ENCODE peak calls at places on chromosomes 11 and 22, in six cellular contexts. One of them, this sample, is unnamed.

GRCh38 chr11:127191689-127192088 is 191.1 kb upstream of the KIRREL3 start:
- DNase-seq in upper lobe of right lung: no peak
- DNase-seq in NCI-H1417: peak
- DNase-seq in body of pancreas: no peak
- DNase-seq in heart right ventricle: no peak
- DNase-seq in activated CD8-positive, alpha-beta memory T cell treated with anti-CD3 and anti-CD28 coated beads, Interleukin-2, amount 50 U/mL, for 4 hours: no peak
- DNase-seq in this sample: no peak

GRCh38 chr22:27801197-27801615 is 350 bp downstream of the MN1 start:
- DNase-seq in upper lobe of right lung: peak
- DNase-seq in NCI-H1417: peak
- DNase-seq in body of pancreas: no peak
- DNase-seq in heart right ventricle: peak
- DNase-seq in activated CD8-positive, alpha-beta memory T cell treated with anti-CD3 and anti-CD28 coated beads, Interleukin-2, amount 50 U/mL, for 4 hours: peak
- DNase-seq in this sample: peak

GRCh38 chr22:44486538-44486937 is 11.5 kb downstream of the RTL6 start:
- DNase-seq in upper lobe of right lung: no peak
- DNase-seq in NCI-H1417: no peak
- DNase-seq in body of pancreas: no peak
- DNase-seq in heart right ventricle: peak
- DNase-seq in activated CD8-positive, alpha-beta memory T cell treated with anti-CD3 and anti-CD28 coated beads, Interleukin-2, amount 50 U/mL, for 4 hours: no peak
- DNase-seq in this sample: no peak

GRCh38 chr22:44391481-44392445 is 79.0 kb upstream of the SHISAL1 start:
- DNase-seq in upper lobe of right lung: peak
- DNase-seq in NCI-H1417: peak
- DNase-seq in body of pancreas: no peak
- DNase-seq in heart right ventricle: no peak
- DNase-seq in activated CD8-positive, alpha-beta memory T cell treated with anti-CD3 and anti-CD28 coated beads, Interleukin-2, amount 50 U/mL, for 4 hours: no peak
- DNase-seq in this sample: peak

GRCh38 chr11:12235945-12236743 is 125.8 kb downstream of the MICAL2 start:
- DNase-seq in upper lobe of right lung: no peak
- DNase-seq in NCI-H1417: peak
- DNase-seq in body of pancreas: peak
- DNase-seq in heart right ventricle: no peak
- DNase-seq in activated CD8-positive, alpha-beta memory T cell treated with anti-CD3 and anti-CD28 coated beads, Interleukin-2, amount 50 U/mL, for 4 hours: no peak
- DNase-seq in this sample: no peak

GRCh38 chr11:110095554-110095953 is 2.4 kb downstream of the ZC3H12C start:
- DNase-seq in upper lobe of right lung: no peak
- DNase-seq in NCI-H1417: no peak
- DNase-seq in body of pancreas: no peak
- DNase-seq in heart right ventricle: no peak
- DNase-seq in activated CD8-positive, alpha-beta memory T cell treated with anti-CD3 and anti-CD28 coated beads, Interleukin-2, amount 50 U/mL, for 4 hours: no peak
- DNase-seq in this sample: no peak

GRCh38 chr22:47374901-47375575 is 612.6 kb downstream of the TBC1D22A start:
- DNase-seq in upper lobe of right lung: peak
- DNase-seq in NCI-H1417: no peak
- DNase-seq in body of pancreas: no peak
- DNase-seq in heart right ventricle: no peak
- DNase-seq in activated CD8-positive, alpha-beta memory T cell treated with anti-CD3 and anti-CD28 coated beads, Interleukin-2, amount 50 U/mL, for 4 hours: peak
- DNase-seq in this sample: no peak

GRCh38 chr11:65420506-65421203 is 1.9 kb upstream of the NEAT1 start:
- DNase-seq in upper lobe of right lung: no peak
- DNase-seq in NCI-H1417: no peak
- DNase-seq in body of pancreas: no peak
- DNase-seq in heart right ventricle: no peak
- DNase-seq in activated CD8-positive, alpha-beta memory T cell treated with anti-CD3 and anti-CD28 coated beads, Interleukin-2, amount 50 U/mL, for 4 hours: no peak
- DNase-seq in this sample: no peak

GRCh38 chr22:35301370-35301874 is 1.7 kb downstream of the TOM1 start:
- DNase-seq in upper lobe of right lung: peak
- DNase-seq in NCI-H1417: no peak
- DNase-seq in body of pancreas: peak
- DNase-seq in heart right ventricle: no peak
- DNase-seq in activated CD8-positive, alpha-beta memory T cell treated with anti-CD3 and anti-CD28 coated beads, Interleukin-2, amount 50 U/mL, for 4 hours: no peak
- DNase-seq in this sample: no peak

GRCh38 chr22:36619797-36620390 is 83.7 kb downstream of the CACNG2 start:
- DNase-seq in upper lobe of right lung: no peak
- DNase-seq in NCI-H1417: no peak
- DNase-seq in body of pancreas: no peak
- DNase-seq in heart right ventricle: no peak
- DNase-seq in activated CD8-positive, alpha-beta memory T cell treated with anti-CD3 and anti-CD28 coated beads, Interleukin-2, amount 50 U/mL, for 4 hours: no peak
- DNase-seq in this sample: no peak

GRCh38 chr22:43164636-43165035 is 13.3 kb downstream of the TSPO start:
- DNase-seq in upper lobe of right lung: no peak
- DNase-seq in NCI-H1417: no peak
- DNase-seq in body of pancreas: no peak
- DNase-seq in heart right ventricle: no peak
- DNase-seq in activated CD8-positive, alpha-beta memory T cell treated with anti-CD3 and anti-CD28 coated beads, Interleukin-2, amount 50 U/mL, for 4 hours: no peak
- DNase-seq in this sample: no peak

GRCh38 chr11:19846654-19847330 is 134.2 kb downstream of the NAV2 start:
- DNase-seq in upper lobe of right lung: no peak
- DNase-seq in NCI-H1417: peak
- DNase-seq in body of pancreas: no peak
- DNase-seq in heart right ventricle: peak
- DNase-seq in activated CD8-positive, alpha-beta memory T cell treated with anti-CD3 and anti-CD28 coated beads, Interleukin-2, amount 50 U/mL, for 4 hours: no peak
- DNase-seq in this sample: peak

GRCh38 chr11:75654314-75654713 is 14.5 kb downstream of the MAP6 start:
- DNase-seq in upper lobe of right lung: no peak
- DNase-seq in NCI-H1417: no peak
- DNase-seq in body of pancreas: no peak
- DNase-seq in heart right ventricle: no peak
- DNase-seq in activated CD8-positive, alpha-beta memory T cell treated with anti-CD3 and anti-CD28 coated beads, Interleukin-2, amount 50 U/mL, for 4 hours: no peak
- DNase-seq in this sample: no peak

GRCh38 chr11:47797633-47798032 is 30.5 kb upstream of the FNBP4 start:
- DNase-seq in upper lobe of right lung: no peak
- DNase-seq in NCI-H1417: no peak
- DNase-seq in body of pancreas: no peak
- DNase-seq in heart right ventricle: no peak
- DNase-seq in activated CD8-positive, alpha-beta memory T cell treated with anti-CD3 and anti-CD28 coated beads, Interleukin-2, amount 50 U/mL, for 4 hours: peak
- DNase-seq in this sample: no peak

GRCh38 chr22:31284241-31284745 is 8.0 kb downstream of the PIK3IP1 start:
- DNase-seq in upper lobe of right lung: no peak
- DNase-seq in NCI-H1417: no peak
- DNase-seq in body of pancreas: no peak
- DNase-seq in heart right ventricle: no peak
- DNase-seq in activated CD8-positive, alpha-beta memory T cell treated with anti-CD3 and anti-CD28 coated beads, Interleukin-2, amount 50 U/mL, for 4 hours: no peak
- DNase-seq in this sample: no peak

GRCh38 chr11:134391170-134391569 is 20.9 kb downstream of the B3GAT1 start:
- DNase-seq in upper lobe of right lung: no peak
- DNase-seq in NCI-H1417: peak
- DNase-seq in body of pancreas: no peak
- DNase-seq in heart right ventricle: no peak
- DNase-seq in activated CD8-positive, alpha-beta memory T cell treated with anti-CD3 and anti-CD28 coated beads, Interleukin-2, amount 50 U/mL, for 4 hours: no peak
- DNase-seq in this sample: no peak

GRCh38 chr22:49930596-49931412 is 12.4 kb downstream of the CRELD2 start:
- DNase-seq in upper lobe of right lung: peak
- DNase-seq in NCI-H1417: peak
- DNase-seq in body of pancreas: peak
- DNase-seq in heart right ventricle: peak
- DNase-seq in activated CD8-positive, alpha-beta memory T cell treated with anti-CD3 and anti-CD28 coated beads, Interleukin-2, amount 50 U/mL, for 4 hours: peak
- DNase-seq in this sample: peak

GRCh38 chr11:128713595-128713994 is 19.7 kb downstream of the FLI1 start:
- DNase-seq in upper lobe of right lung: no peak
- DNase-seq in NCI-H1417: no peak
- DNase-seq in body of pancreas: no peak
- DNase-seq in heart right ventricle: no peak
- DNase-seq in activated CD8-positive, alpha-beta memory T cell treated with anti-CD3 and anti-CD28 coated beads, Interleukin-2, amount 50 U/mL, for 4 hours: no peak
- DNase-seq in this sample: no peak

GRCh38 chr11:71268706-71269321 is 16.4 kb upstream of the SHANK2 start:
- DNase-seq in upper lobe of right lung: peak
- DNase-seq in NCI-H1417: no peak
- DNase-seq in body of pancreas: no peak
- DNase-seq in heart right ventricle: no peak
- DNase-seq in activated CD8-positive, alpha-beta memory T cell treated with anti-CD3 and anti-CD28 coated beads, Interleukin-2, amount 50 U/mL, for 4 hours: no peak
- DNase-seq in this sample: no peak

GRCh38 chr11:19952101-19952605 is 208.1 kb downstream of the DBX1 start:
- DNase-seq in upper lobe of right lung: no peak
- DNase-seq in NCI-H1417: peak
- DNase-seq in body of pancreas: no peak
- DNase-seq in heart right ventricle: no peak
- DNase-seq in activated CD8-positive, alpha-beta memory T cell treated with anti-CD3 and anti-CD28 coated beads, Interleukin-2, amount 50 U/mL, for 4 hours: no peak
- DNase-seq in this sample: no peak

GRCh38 chr11:12411806-12412727 is 34.7 kb downstream of the PARVA start:
- DNase-seq in upper lobe of right lung: no peak
- DNase-seq in NCI-H1417: peak
- DNase-seq in body of pancreas: peak
- DNase-seq in heart right ventricle: peak
- DNase-seq in activated CD8-positive, alpha-beta memory T cell treated with anti-CD3 and anti-CD28 coated beads, Interleukin-2, amount 50 U/mL, for 4 hours: no peak
- DNase-seq in this sample: peak

GRCh38 chr11:124586247-124586860 is 16.6 kb downstream of the OR8A1 start:
- DNase-seq in upper lobe of right lung: peak
- DNase-seq in NCI-H1417: peak
- DNase-seq in body of pancreas: peak
- DNase-seq in heart right ventricle: peak
- DNase-seq in activated CD8-positive, alpha-beta memory T cell treated with anti-CD3 and anti-CD28 coated beads, Interleukin-2, amount 50 U/mL, for 4 hours: peak
- DNase-seq in this sample: peak

GRCh38 chr11:2779981-2780849 is 80.4 kb upstream of the KCNQ1OT1 start:
- DNase-seq in upper lobe of right lung: peak
- DNase-seq in NCI-H1417: no peak
- DNase-seq in body of pancreas: peak
- DNase-seq in heart right ventricle: peak
- DNase-seq in activated CD8-positive, alpha-beta memory T cell treated with anti-CD3 and anti-CD28 coated beads, Interleukin-2, amount 50 U/mL, for 4 hours: peak
- DNase-seq in this sample: peak

GRCh38 chr22:38861927-38862326 is 10.1 kb downstream of the CBX6 start:
- DNase-seq in upper lobe of right lung: peak
- DNase-seq in NCI-H1417: no peak
- DNase-seq in body of pancreas: no peak
- DNase-seq in heart right ventricle: no peak
- DNase-seq in activated CD8-positive, alpha-beta memory T cell treated with anti-CD3 and anti-CD28 coated beads, Interleukin-2, amount 50 U/mL, for 4 hours: no peak
- DNase-seq in this sample: no peak

GRCh38 chr22:23774114-23774921 is 1.7 kb downstream of the MMP11 start:
- DNase-seq in upper lobe of right lung: no peak
- DNase-seq in NCI-H1417: no peak
- DNase-seq in body of pancreas: no peak
- DNase-seq in heart right ventricle: no peak
- DNase-seq in activated CD8-positive, alpha-beta memory T cell treated with anti-CD3 and anti-CD28 coated beads, Interleukin-2, amount 50 U/mL, for 4 hours: no peak
- DNase-seq in this sample: no peak

GRCh38 chr11:132620423-132620822 is 911.9 kb downstream of the OPCML start:
- DNase-seq in upper lobe of right lung: no peak
- DNase-seq in NCI-H1417: peak
- DNase-seq in body of pancreas: peak
- DNase-seq in heart right ventricle: no peak
- DNase-seq in activated CD8-positive, alpha-beta memory T cell treated with anti-CD3 and anti-CD28 coated beads, Interleukin-2, amount 50 U/mL, for 4 hours: no peak
- DNase-seq in this sample: no peak

GRCh38 chr11:123475478-123475877 is 45.4 kb downstream of the GRAMD1B start:
- DNase-seq in upper lobe of right lung: no peak
- DNase-seq in NCI-H1417: peak
- DNase-seq in body of pancreas: no peak
- DNase-seq in heart right ventricle: no peak
- DNase-seq in activated CD8-positive, alpha-beta memory T cell treated with anti-CD3 and anti-CD28 coated beads, Interleukin-2, amount 50 U/mL, for 4 hours: no peak
- DNase-seq in this sample: no peak

GRCh38 chr11:77776455-77776854 is 44.1 kb downstream of the RSF1 start:
- DNase-seq in upper lobe of right lung: no peak
- DNase-seq in NCI-H1417: peak
- DNase-seq in body of pancreas: no peak
- DNase-seq in heart right ventricle: no peak
- DNase-seq in activated CD8-positive, alpha-beta memory T cell treated with anti-CD3 and anti-CD28 coated beads, Interleukin-2, amount 50 U/mL, for 4 hours: no peak
- DNase-seq in this sample: no peak

GRCh38 chr11:27158763-27159679 is 118.4 kb downstream of the BBOX1 start:
- DNase-seq in upper lobe of right lung: no peak
- DNase-seq in NCI-H1417: peak
- DNase-seq in body of pancreas: peak
- DNase-seq in heart right ventricle: peak
- DNase-seq in activated CD8-positive, alpha-beta memory T cell treated with anti-CD3 and anti-CD28 coated beads, Interleukin-2, amount 50 U/mL, for 4 hours: no peak
- DNase-seq in this sample: peak

This sample was measured in posterior cingulate gyrus.